ENCODE peak calls at places on chromosomes 12 and 14, in seven cellular contexts. T is heart right ventricle, K is endothelial cell of umbilical vein, H is lower lobe of right lung, I is RWPE1, A is dorsolateral prefrontal cortex, J is tibial artery. D is an unnamed sample.

GRCh38 chr14:64698899-64699298 is 5.3 kb upstream of the PLEKHG3 start:
- DNase-seq in J (peak; percentile 39), A (no peak), H (no peak), T (no peak), I (no peak), K (no peak), D (peak; percentile 51)

GRCh38 chr12:24565300-24565699 is 383.6 kb downstream of the BCAT1 start:
- DNase-seq in J (no peak), K (no peak), A (no peak), H (no peak), T (no peak), I (no peak), D (peak; percentile 75)

GRCh38 chr14:67166450-67166853 is 22.8 kb upstream of the GARIN2 start:
- DNase-seq in J (no peak), T (peak; percentile 16), K (peak; percentile 60), I (peak; percentile 32), H (no peak), A (peak; percentile 53), D (peak; percentile 71)

GRCh38 chr12:105204916-105205315 is 31.1 kb downstream of the APPL2 start:
- DNase-seq in J (no peak), A (no peak), H (no peak), K (peak; percentile 58), T (no peak), I (no peak), D (no peak)

GRCh38 chr12:67068204-67068731 is 200.9 kb upstream of the CAND1 start:
- DNase-seq in T (no peak), J (no peak), H (no peak), K (no peak), I (no peak), A (no peak), D (peak; percentile 88)

GRCh38 chr14:93950948-93951668 is 24.0 kb downstream of the FAM181A start:
- DNase-seq in K (no peak), T (no peak), H (no peak), I (no peak), A (no peak), J (no peak), D (no peak)

GRCh38 chr12:63070709-63071108 is 80.3 kb downstream of the AVPR1A start:
- DNase-seq in J (no peak), I (no peak), K (no peak), T (no peak), A (no peak), H (no peak), D (no peak)

GRCh38 chr14:35808076-35808657 is 928 bp downstream of the RALGAPA1 start:
- DNase-seq in K (peak; percentile 65), T (no peak), J (no peak), I (peak; percentile 52), H (no peak), A (no peak), D (peak; percentile 68)

GRCh38 chr14:70451874-70452273 is at the start of gene ADAM21:
- DNase-seq in I (no peak), A (no peak), K (no peak), T (no peak), J (no peak), H (no peak), D (no peak)

GRCh38 chr12:128069359-128069997 is 197.5 kb upstream of the TMEM132C start:
- DNase-seq in I (peak; percentile 3), T (no peak), J (no peak), H (no peak), K (peak; percentile 11), A (peak; percentile 70), D (peak; percentile 89)

GRCh38 chr14:30972882-30973582 is 52.4 kb upstream of the AP4S1 start:
- DNase-seq in T (no peak), J (no peak), I (no peak), H (no peak), K (no peak), A (no peak), D (no peak)

GRCh38 chr12:91964501-91964900 is 181.1 kb downstream of the BTG1 start:
- DNase-seq in H (no peak), T (no peak), K (no peak), J (no peak), I (no peak), A (no peak), D (no peak)

GRCh38 chr12:130982565-130983225 is 29.0 kb downstream of the ADGRD1 start:
- DNase-seq in H (no peak), A (no peak), I (no peak), K (no peak), T (no peak), J (no peak), D (peak; percentile 37)

GRCh38 chr14:104974665-104975390 is 3.3 kb downstream of the AHNAK2 start:
- DNase-seq in I (no peak), K (no peak), J (peak; percentile 65), H (peak; percentile 43), A (no peak), T (no peak), D (peak; percentile 45)

DNA sequence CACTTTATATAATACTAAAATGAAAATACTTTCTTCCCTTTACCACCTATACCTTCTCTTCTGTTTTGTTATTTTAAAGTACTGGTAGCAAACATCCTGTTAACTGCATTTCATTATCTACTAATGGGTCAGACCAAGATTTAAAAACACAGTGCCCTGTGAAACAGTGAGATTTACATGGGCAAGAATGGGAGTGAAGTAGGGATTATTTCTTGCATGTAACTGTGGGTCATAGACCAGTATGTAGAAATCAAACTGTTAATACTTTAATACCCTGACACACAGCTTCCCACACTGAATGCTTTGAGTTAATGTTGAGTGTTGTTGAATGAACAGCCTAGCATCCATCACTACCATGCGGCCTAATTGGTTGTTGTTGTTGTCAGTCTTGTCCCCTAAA is 61.6 kb downstream of the PLEKHA5 start:
- DNase-seq in A (no peak), H (no peak), I (no peak), T (no peak), K (no peak), J (no peak), D (no peak)
- H3K27ac ChIP-seq in A (no peak overlapping the region), H (no peak overlapping the region), I (no peak overlapping the region), T (peak overlapping the region; percentile 54), K (no peak overlapping the region), J (peak overlapping the region; percentile 37), D (no peak overlapping the region)

GRCh38 chr12:90253674-90254181 is 545.1 kb upstream of the ATP2B1 start:
- DNase-seq in K (peak; percentile 90), J (peak; percentile 81), A (peak; percentile 39), I (peak; percentile 85), H (peak; percentile 44), T (peak; percentile 39), D (peak; percentile 68)
- TF ChIP-seq CTCF in K (peak; percentile 53), J (no peak), A (peak; percentile 22), I (peak; percentile 28), H (no peak), T (no peak), D (peak; percentile 49)

GRCh38 chr12:19462441-19462840 is 23.1 kb downstream of the AEBP2 start:
- DNase-seq in K (peak; percentile 56), T (no peak), H (no peak), J (no peak), I (no peak), A (no peak), D (no peak)
- H3K27ac ChIP-seq in K (no peak overlapping the region), T (no peak overlapping the region), H (no peak overlapping the region), J (no peak overlapping the region), I (no peak overlapping the region), A (no peak overlapping the region), D (no peak overlapping the region)

DNA sequence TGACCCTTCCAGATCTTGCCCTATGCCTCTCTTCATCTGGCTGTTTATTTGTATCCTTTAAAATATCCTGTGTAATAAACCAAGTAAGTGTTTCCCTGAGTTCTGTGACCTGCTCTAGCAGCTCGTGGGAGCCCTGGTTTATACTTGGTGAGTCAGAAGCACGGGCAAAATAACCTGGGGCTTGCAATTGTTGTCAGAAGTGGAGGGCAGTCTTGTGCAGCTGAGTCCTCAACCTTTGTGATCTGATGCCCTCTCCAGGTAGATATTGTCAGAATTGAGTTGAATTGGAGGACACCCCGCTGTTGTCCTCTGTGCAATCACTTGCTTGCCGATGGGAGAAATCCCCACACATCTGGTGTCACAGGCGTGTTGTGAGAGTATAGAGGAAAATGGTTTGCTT is 62.5 kb upstream of the PRICKLE1 start:
- DNase-seq in K (no peak), I (peak; percentile 13), H (no peak), A (no peak), J (no peak), T (no peak), D (no peak)
- TF ChIP-seq CTCF in K (no peak), I (no peak), H (no peak), A (no peak), J (no peak), T (no peak), D (no peak)

DNA sequence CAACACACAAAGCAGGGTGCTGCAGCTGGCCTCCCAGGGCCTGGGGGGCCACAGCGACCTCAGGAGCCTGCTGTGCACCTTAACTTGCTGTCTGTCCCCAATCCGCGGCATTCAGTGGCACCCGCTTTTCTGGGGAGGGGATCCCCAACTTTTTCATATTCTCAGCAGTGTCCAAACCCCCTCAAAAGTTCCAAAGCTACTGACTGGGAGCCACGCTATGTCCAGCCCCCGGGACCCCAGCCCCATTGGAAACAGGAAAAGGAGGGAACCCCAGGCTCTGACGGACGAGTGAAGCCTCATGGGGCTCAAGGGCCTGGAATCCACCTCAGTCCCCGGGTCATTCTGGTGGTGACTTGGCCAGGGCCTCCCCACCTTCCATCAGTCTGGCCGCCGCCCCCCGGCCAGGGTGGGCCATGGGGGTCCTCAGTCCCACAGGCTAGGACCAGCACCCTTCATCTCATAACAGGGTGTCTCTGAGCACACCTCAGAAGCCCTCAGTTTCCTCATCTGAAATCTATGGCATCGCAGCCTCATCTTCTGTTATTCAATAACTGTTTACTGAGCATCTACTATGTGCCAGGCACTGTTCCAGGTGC is 127.3 kb downstream of the NCOR2 start:
- DNase-seq in H (no peak), J (no peak), A (no peak), K (no peak), I (no peak), T (no peak), D (no peak)
- H3K27ac ChIP-seq in H (peak overlapping the region; percentile 15), J (peak overlapping the region; percentile 31), A (peak overlapping the region; percentile 65), K (peak overlapping the region; percentile 89), I (peak overlapping the region; percentile 90), T (peak overlapping the region; percentile 25), D (no peak overlapping the region)

GRCh38 chr12:118166946-118167345 is 31.0 kb downstream of the PEBP1 start:
- DNase-seq in A (no peak), I (no peak), K (no peak), T (no peak), H (no peak), J (no peak), D (no peak)
- TF ChIP-seq CTCF in A (no peak), I (no peak), K (no peak), T (no peak), H (no peak), J (no peak), D (no peak)

GRCh38 chr14:58078471-58078870 is 73.5 kb downstream of the ARMH4 start:
- DNase-seq in T (no peak), H (no peak), J (no peak), A (no peak), K (no peak), I (no peak), D (no peak)
- H3K27ac ChIP-seq in T (no peak overlapping the region), H (no peak overlapping the region), J (peak overlapping the region; percentile 40), A (no peak overlapping the region), K (no peak overlapping the region), I (no peak overlapping the region), D (no peak overlapping the region)